ENCODE peak calls at places on chromosomes 13 and 19, in eight cellular contexts. J is lower leg skin, N is choroid plexus epithelial cell, U is glutamatergic neuron, H is left ventricle myocardium inferior, T is endothelial cell, F is AG09319, S is GM10248. V is an unnamed sample.

GRCh38 chr13:49532593-49532992 is 36.8 kb downstream of the PHF11 start:
- DNase-seq in H (no peak), J (no peak), F (no peak), N (no peak), S (no peak), T (no peak), U (no peak), V (no peak)

GRCh38 chr13:114338959-114339358 is 24.7 kb downstream of the CHAMP1 start:
- DNase-seq in J (no peak), F (no peak), U (no peak), N (no peak), T (no peak), S (no peak), H (no peak), V (no peak)

GRCh38 chr19:2164020-2164988 is 571 bp downstream of the DOT1L start:
- DNase-seq in H (no peak), U (peak), S (no peak), N (no peak), J (peak), T (peak), F (no peak), V (peak)

GRCh38 chr19:2428027-2428690 is 773 bp upstream of the TIMM13 start:
- DNase-seq in S (no peak), N (peak), H (peak), T (peak), U (peak), J (peak), F (no peak), V (no peak)

GRCh38 chr19:8363803-8364771 is at the start of gene ANGPTL4:
- DNase-seq in N (peak), H (peak), U (peak), S (peak), F (peak), J (peak), T (peak), V (peak)

GRCh38 chr19:15836345-15836594 is 20.8 kb upstream of the OR10H1 start:
- DNase-seq in F (no peak), J (no peak), S (no peak), U (no peak), H (no peak), T (no peak), N (peak), V (no peak)

GRCh38 chr13:94128430-94128829 is 351.1 kb downstream of the DCT start:
- DNase-seq in S (no peak), H (no peak), F (no peak), N (no peak), U (no peak), T (no peak), J (no peak), V (no peak)

GRCh38 chr19:57321164-57321563 is 892 bp downstream of the ZNF543 start:
- DNase-seq in F (no peak), H (no peak), T (no peak), N (no peak), J (no peak), U (no peak), S (no peak), V (no peak)

GRCh38 chr19:35558400-35559280 is 4.8 kb downstream of the ATP4A start:
- DNase-seq in S (no peak), T (no peak), F (no peak), N (no peak), J (no peak), H (no peak), U (no peak), V (no peak)

GRCh38 chr13:60583196-60583908 is 186.3 kb downstream of the TDRD3 start:
- DNase-seq in U (no peak), S (no peak), T (no peak), F (peak), J (no peak), N (peak), H (no peak), V (no peak)

GRCh38 chr13:109671919-109672318 is 114.5 kb downstream of the IRS2 start:
- DNase-seq in T (no peak), U (no peak), H (no peak), S (no peak), J (no peak), N (no peak), F (no peak), V (no peak)

GRCh38 chr13:19882231-19882630 is 18.8 kb upstream of the ZMYM5 start:
- DNase-seq in T (no peak), N (no peak), H (no peak), J (no peak), S (no peak), F (no peak), U (no peak), V (no peak)

GRCh38 chr19:17109962-17110598 is 34.5 kb downstream of the MYO9B start:
- DNase-seq in H (peak), T (no peak), S (peak), N (no peak), J (peak), U (no peak), F (no peak), V (peak)

GRCh38 chr13:112447761-112448603 is 71.8 kb downstream of the SPACA7 start:
- DNase-seq in T (no peak), J (peak), F (no peak), U (no peak), S (no peak), N (no peak), H (no peak), V (no peak)

GRCh38 chr19:12946092-12946845 is 607 bp downstream of the RAD23A start:
- DNase-seq in T (peak), U (peak), N (peak), S (peak), J (peak), F (peak), H (peak), V (peak)

GRCh38 chr13:39037410-39037879 is 444 bp downstream of the PROSER1 start:
- DNase-seq in T (no peak), F (no peak), H (no peak), J (no peak), U (no peak), S (peak), N (peak), V (no peak)

GRCh38 chr13:100515410-100515800 is 73.2 kb downstream of the GGACT start:
- DNase-seq in J (no peak), H (no peak), U (no peak), N (no peak), S (no peak), T (no peak), F (no peak), V (no peak)

GRCh38 chr19:40549007-40549708 is 27.5 kb upstream of the SHKBP1 start:
- DNase-seq in S (peak), H (peak), N (peak), T (peak), J (no peak), U (peak), F (no peak), V (peak)

GRCh38 chr19:33459220-33459619 is 62.4 kb downstream of the PEPD start:
- DNase-seq in J (peak), S (no peak), U (peak), N (no peak), F (no peak), H (no peak), T (no peak), V (no peak)

GRCh38 chr19:38559428-38560401 is 58.0 kb downstream of the MAP4K1 start:
- DNase-seq in F (no peak), N (peak), S (peak), T (no peak), U (no peak), H (no peak), J (no peak), V (peak)

GRCh38 chr19:2977686-2978466 is 512 bp downstream of the TLE6 start:
- DNase-seq in H (no peak), N (no peak), S (no peak), F (no peak), J (no peak), U (no peak), T (no peak), V (no peak)

DNA sequence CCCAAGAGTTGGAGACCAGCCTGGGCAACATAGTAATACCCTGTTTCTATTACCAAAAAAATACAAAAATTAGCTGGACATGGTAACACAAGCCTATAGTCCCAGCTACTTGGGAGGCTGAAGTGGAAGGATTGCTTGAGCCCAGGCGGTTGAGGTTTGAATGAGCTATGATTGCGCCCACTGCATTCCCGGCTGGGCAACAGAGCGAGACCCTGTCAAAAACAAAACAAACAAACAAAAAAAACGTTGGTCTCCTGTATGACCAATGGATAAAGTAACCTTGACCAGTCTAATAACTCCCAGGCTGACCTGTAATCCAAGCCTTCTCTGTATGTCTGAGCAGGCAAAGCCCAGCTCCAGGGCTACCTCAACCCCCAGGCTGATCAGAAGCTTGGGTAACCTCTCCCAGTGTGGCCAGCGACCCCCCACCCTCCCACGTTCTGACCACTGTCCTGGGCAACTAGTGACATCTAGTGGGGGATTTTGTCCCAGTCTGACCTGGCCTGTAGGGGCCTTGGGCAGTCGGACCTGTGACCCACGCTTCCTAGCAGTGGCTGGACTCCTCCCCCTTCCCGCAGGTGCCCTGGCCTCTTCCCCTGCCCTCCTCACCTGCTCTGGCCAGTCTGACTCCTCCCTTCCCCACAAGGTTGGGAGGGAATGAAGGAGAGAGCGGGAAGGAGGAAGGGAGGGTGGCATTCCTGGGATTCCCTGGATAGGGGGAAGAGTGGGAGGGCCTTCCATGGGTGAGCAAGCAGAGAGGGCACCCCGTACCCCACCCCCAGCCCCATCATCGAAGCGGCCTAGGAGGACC is 1.0 kb upstream of the BCAM start:
- DNase-seq in F (peak), T (peak), U (peak), J (no peak), H (no peak), S (peak), N (peak), V (no peak)
- TF ChIP-seq CTCF in F (peak), T (peak), U (peak), J (no peak), H (peak), S (peak), N (peak), V (no peak)

GRCh38 chr19:6271251-6271650 is 8.5 kb downstream of the MLLT1 start:
- DNase-seq in J (no peak), S (no peak), N (peak), U (no peak), T (no peak), H (no peak), F (no peak), V (no peak)
- TF ChIP-seq CTCF in J (no peak), S (no peak), N (peak), U (no peak), T (no peak), H (peak), F (peak), V (no peak)

GRCh38 chr19:771332-771785 is 20.4 kb downstream of the MISP start:
- DNase-seq in J (no peak), S (peak), T (peak), N (peak), H (no peak), U (peak), F (no peak), V (peak)
- TF ChIP-seq CTCF in J (no peak), S (peak), T (peak), N (peak), H (peak), U (peak), F (peak), V (peak)

GRCh38 chr13:79674765-79675515 is 194.0 kb downstream of the NDFIP2 start:
- DNase-seq in U (no peak), S (no peak), J (no peak), T (no peak), H (no peak), N (no peak), F (no peak), V (no peak)
- TF ChIP-seq CTCF in U (no peak), S (no peak), J (no peak), T (no peak), H (no peak), N (no peak), F (no peak), V (no peak)

DNA sequence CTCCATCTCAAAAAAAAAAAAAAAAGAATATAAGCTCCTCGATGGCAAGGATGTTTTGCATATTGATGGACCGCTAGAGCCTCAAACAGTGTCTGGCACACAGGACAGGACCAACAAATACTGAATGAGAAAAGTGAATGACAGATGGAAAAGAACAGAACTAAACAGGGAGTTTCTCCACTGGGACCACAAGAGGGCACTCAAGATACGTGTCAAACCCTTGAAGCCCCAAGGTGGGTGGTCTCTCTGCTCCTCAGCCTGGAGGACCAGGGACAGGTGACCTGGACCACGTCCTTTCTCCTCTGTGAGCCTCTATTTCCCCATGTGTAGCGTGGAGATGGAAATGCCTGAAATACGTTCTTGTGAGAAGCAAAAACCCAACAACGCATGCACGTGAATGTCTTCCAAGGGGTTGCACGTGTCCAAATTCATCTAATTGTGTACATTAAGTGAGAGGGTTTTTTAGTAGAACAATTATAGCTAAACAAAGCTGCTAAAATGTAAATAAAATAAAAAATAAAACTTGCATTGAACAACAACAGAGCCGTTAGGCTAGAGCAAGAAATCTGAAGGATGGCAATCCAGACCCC is 5.7 kb upstream of the CDC42EP5 start:
- DNase-seq in J (no peak), S (peak), U (peak), H (no peak), N (peak), T (peak), F (no peak), V (peak)
- TF ChIP-seq CTCF in J (no peak), S (peak), U (peak), H (peak), N (peak), T (peak), F (peak), V (peak)

DNA sequence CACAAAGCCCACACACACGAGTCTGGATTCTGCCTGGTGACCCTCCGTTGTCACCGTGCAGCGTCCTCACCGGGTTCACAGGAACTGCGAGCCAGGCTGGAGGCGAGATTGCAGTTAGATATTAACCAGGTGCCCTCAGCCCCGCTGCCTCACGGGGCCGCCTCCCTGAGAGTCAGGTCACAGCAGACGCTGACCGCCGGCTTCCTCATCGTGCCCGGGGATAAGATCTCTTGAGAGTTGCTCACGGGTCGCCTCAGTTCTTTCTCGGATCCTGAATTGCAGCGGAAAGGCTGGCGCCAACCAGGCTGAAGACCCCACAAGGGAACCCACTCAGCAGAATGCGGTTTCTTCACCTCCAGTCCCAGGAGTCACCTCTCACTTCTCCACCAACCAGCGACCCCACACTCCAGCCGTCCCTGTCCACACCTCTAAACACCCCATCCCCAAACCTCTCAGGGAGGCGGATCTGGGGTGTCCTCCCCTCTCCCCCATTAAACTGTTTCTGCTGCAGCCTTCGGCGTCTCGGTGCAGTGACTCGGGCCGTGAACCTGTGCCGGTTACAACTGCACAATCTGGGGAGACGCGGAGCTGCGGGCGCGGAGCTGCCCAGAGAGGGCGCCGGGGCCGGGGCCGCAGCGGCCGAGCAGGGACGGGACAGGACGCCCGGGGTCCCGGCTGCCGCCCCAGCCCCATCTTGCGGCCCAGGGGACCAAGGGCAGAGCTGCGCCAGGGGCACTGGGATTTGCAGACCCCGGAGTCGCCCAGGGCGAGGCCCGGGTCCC is 591 bp downstream of the ZNF823 start:
- DNase-seq in J (peak), F (no peak), H (peak), T (peak), S (peak), U (peak), N (peak), V (peak)
- TF ChIP-seq CTCF in J (no peak), F (no peak), H (peak), T (no peak), S (peak), U (no peak), N (no peak), V (no peak)

GRCh38 chr19:31315621-31316011 is 33.6 kb downstream of the TSHZ3 start:
- DNase-seq in T (no peak), F (no peak), S (no peak), U (no peak), H (no peak), N (no peak), J (no peak), V (no peak)

GRCh38 chr19:31314156-31314555 is 35.1 kb downstream of the TSHZ3 start:
- DNase-seq in H (no peak), F (no peak), T (no peak), U (no peak), N (no peak), J (no peak), S (no peak), V (no peak)

GRCh38 chr19:31316201-31316951 is 32.9 kb downstream of the TSHZ3 start:
- DNase-seq in F (no peak), N (peak), S (no peak), J (no peak), U (no peak), H (no peak), T (no peak), V (no peak)

GRCh38 chr19:31313291-31314030 is 35.8 kb downstream of the TSHZ3 start:
- DNase-seq in U (no peak), N (no peak), H (no peak), T (no peak), J (no peak), F (no peak), S (no peak), V (no peak)

DNA sequence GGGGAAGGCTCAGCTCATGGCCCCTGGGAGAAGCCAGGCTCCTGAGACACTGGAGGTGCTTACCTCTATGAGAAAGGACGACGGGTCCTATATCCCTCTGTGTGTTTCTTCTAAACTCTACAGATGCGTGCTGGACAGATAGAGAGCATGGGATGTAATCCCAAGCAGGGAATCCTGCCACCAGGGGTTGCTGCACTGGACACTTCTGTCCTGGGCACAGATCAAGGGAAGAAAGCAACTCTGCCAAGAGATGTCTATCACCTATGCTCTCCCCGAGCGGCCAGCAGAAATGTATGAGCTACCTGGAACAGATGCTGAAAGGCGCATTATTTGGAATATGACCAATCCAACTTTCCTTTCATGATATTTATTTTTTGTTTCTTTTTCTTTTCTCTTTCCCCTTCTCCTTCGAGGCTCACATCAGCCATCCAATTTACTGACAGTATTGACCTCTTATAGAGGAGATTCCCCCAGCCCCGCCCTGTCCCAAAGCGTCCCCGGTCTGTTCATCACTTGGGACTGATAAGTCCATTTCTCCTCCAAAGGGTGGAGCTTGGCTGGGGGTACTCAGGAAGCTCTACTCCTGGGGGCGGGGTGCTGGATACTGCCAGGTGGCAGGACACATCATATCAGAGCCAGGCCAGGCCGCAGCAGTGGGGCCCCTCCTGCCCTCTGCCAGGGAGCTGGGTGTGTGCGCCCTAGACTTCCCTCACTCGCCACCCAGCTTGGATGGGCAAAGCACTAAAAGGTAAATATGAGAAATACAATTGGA is 34.2 kb downstream of the TSHZ3 start:
- DNase-seq in T (peak), H (no peak), U (no peak), F (no peak), N (peak), J (no peak), S (no peak), V (no peak)
- TF ChIP-seq CTCF in T (no peak), H (no peak), U (peak), F (peak), N (peak), J (no peak), S (no peak), V (no peak)

GRCh38 chr19:4619668-4620294 is 19.5 kb upstream of the TNFAIP8L1 start:
- DNase-seq in N (no peak), S (no peak), F (no peak), H (no peak), U (no peak), T (no peak), J (no peak), V (no peak)

GRCh38 chr19:4624301-4624700 is 15.0 kb upstream of the TNFAIP8L1 start:
- DNase-seq in H (no peak), J (no peak), F (no peak), T (no peak), N (no peak), U (no peak), S (no peak), V (no peak)

GRCh38 chr19:4622695-4623421 is 16.5 kb upstream of the TNFAIP8L1 start:
- DNase-seq in T (no peak), F (no peak), U (no peak), H (no peak), N (no peak), S (no peak), J (no peak), V (no peak)

GRCh38 chr19:4620675-4621074 is 18.6 kb upstream of the TNFAIP8L1 start:
- DNase-seq in N (no peak), F (no peak), J (no peak), U (no peak), H (no peak), T (no peak), S (no peak), V (no peak)

GRCh38 chr19:4624733-4625362 is 14.5 kb upstream of the TNFAIP8L1 start:
- DNase-seq in J (no peak), T (no peak), H (no peak), S (no peak), N (no peak), U (no peak), F (no peak), V (no peak)
- TF ChIP-seq CTCF in J (no peak), T (no peak), H (peak), S (peak), N (peak), U (no peak), F (peak), V (no peak)

V was measured in activated CD8-positive, alpha-beta T cell treated with anti-CD3 and anti-CD28 coated beads for 36 hours.